ENCODE peak calls at places on chromosomes 6 and 20, in eight cellular contexts. F is BE2C, T is astrocyte of the spinal cord, D is glutamatergic neuron, A is OCI-LY7, K is PC-3, U is A549, M is progenitor cell of endocrine pancreas. R is an unnamed sample.
A peak's percentile ranks its signal among the peaks of the same experiment; 100 is the strongest.

GRCh38 chr20:3239026-3239866 is at the start of gene SLC4A11:
- DNase-seq in M (no peak), U (peak; percentile 83), K (peak; percentile 72), T (peak; percentile 59), D (peak; percentile 66), F (peak; percentile 38), A (peak; percentile 68), R (peak; percentile 16)

GRCh38 chr6:25041676-25042598 is 106.2 kb upstream of the RIPOR2 start:
- DNase-seq in U (no peak), A (peak; percentile 70), M (no peak), T (no peak), K (no peak), D (peak; percentile 33), F (no peak), R (no peak)

GRCh38 chr6:30100585-30101422 is 12.1 kb downstream of the TRIM31 start:
- DNase-seq in T (no peak), D (no peak), F (no peak), M (no peak), K (peak; percentile 75), A (no peak), U (no peak), R (no peak)

GRCh38 chr6:130018292-130018829 is at the start of gene L3MBTL3:
- DNase-seq in T (peak; percentile 88), U (peak; percentile 52), F (peak; percentile 87), K (peak; percentile 74), M (peak; percentile 80), A (peak; percentile 76), D (peak; percentile 94), R (peak; percentile 49)

GRCh38 chr6:33521790-33522091 is 58.3 kb downstream of the BAK1 start:
- DNase-seq in F (no peak), M (no peak), K (no peak), D (no peak), A (no peak), U (no peak), T (no peak), R (no peak)

GRCh38 chr20:53647286-53647821 is 53.7 kb upstream of the ZNF217 start:
- DNase-seq in A (no peak), F (no peak), T (no peak), D (no peak), K (no peak), U (no peak), M (no peak), R (no peak)

GRCh38 chr6:53615633-53616449 is 49.7 kb downstream of the KLHL31 start:
- DNase-seq in A (no peak), F (no peak), M (no peak), K (peak; percentile 99), D (no peak), T (peak; percentile 76), U (peak; percentile 80), R (peak; percentile 12)

GRCh38 chr20:62805711-62806382 is 1.2 kb downstream of the OGFR start:
- DNase-seq in K (no peak), M (no peak), D (peak; percentile 73), U (no peak), F (no peak), A (no peak), T (no peak), R (no peak)

GRCh38 chr6:141667580-141668309 is 465.0 kb upstream of the GJE1 start:
- DNase-seq in A (no peak), T (peak; percentile 24), K (no peak), U (no peak), D (no peak), M (no peak), F (no peak), R (no peak)

GRCh38 chr20:19974621-19975435 is 42.3 kb upstream of the NAA20 start:
- DNase-seq in D (no peak), T (peak; percentile 96), M (no peak), A (no peak), U (peak; percentile 89), F (peak; percentile 71), K (peak; percentile 87), R (peak; percentile 94)

GRCh38 chr6:122079906-122080305 is 319.5 kb upstream of the HSF2 start:
- DNase-seq in T (peak; percentile 10), D (no peak), A (no peak), U (no peak), F (no peak), M (no peak), K (no peak), R (no peak)

GRCh38 chr20:34262488-34263288 is 21.5 kb downstream of the ASIP start:
- DNase-seq in F (no peak), D (no peak), K (no peak), T (peak; percentile 38), U (no peak), M (no peak), A (no peak), R (no peak)

GRCh38 chr6:144215402-144215931 is 65.2 kb downstream of the STX11 start:
- DNase-seq in U (peak; percentile 18), A (peak; percentile 33), D (no peak), K (peak; percentile 13), M (no peak), T (no peak), F (peak; percentile 34), R (no peak)

GRCh38 chr20:62955519-62956386 is 3.2 kb downstream of the SLC17A9 start:
- DNase-seq in D (no peak), U (no peak), M (no peak), A (no peak), F (no peak), K (no peak), T (no peak), R (no peak)

DNA sequence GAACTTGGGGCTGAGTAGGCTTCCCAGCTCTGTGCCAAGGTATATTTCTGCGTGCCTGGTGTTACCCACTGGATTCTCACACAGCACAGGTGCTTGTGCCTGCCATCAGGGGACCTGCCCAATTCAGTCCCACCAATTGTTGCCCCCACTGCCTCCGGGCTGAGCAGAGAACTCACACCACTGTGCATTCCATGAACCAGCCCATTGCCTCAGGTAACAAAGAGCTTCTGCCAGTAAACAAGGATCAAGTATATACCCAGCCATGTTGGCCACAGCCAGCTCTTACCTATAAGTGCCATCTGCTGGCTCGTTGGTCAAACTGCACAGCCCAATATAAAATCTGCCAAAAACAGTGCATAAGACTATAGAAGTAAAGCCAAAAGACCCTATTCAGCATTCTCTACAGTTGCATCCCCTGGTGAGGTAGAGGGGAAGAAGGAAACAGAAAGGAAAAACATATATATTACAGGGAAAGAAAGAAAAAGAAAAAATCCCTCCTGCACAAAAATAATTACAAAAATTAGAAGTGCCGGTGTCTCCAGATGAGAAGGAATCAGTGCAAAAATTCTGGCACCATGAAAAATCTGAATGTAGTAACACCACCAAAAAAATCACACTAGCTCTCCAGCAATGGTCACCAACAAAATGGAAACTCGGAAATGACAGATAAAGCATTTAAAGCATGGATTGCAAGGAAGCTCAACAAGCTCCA is 241.4 kb downstream of the IBTK start:
- DNase-seq in K (peak; percentile 64), U (no peak), A (peak; percentile 24), T (peak; percentile 62), M (no peak), F (peak; percentile 37), D (no peak), R (no peak)
- TF ChIP-seq CTCF in K (peak; percentile 81), U (peak; percentile 32), A (peak; percentile 74), T (peak; percentile 70), M (peak; percentile 44), F (peak; percentile 73), D (peak; percentile 28), R (peak; percentile 64)

GRCh38 chr6:9848094-9848493 is 566.8 kb downstream of the TFAP2A start:
- DNase-seq in K (peak; percentile 85), M (no peak), F (no peak), D (no peak), U (no peak), A (no peak), T (no peak), R (no peak)

DNA sequence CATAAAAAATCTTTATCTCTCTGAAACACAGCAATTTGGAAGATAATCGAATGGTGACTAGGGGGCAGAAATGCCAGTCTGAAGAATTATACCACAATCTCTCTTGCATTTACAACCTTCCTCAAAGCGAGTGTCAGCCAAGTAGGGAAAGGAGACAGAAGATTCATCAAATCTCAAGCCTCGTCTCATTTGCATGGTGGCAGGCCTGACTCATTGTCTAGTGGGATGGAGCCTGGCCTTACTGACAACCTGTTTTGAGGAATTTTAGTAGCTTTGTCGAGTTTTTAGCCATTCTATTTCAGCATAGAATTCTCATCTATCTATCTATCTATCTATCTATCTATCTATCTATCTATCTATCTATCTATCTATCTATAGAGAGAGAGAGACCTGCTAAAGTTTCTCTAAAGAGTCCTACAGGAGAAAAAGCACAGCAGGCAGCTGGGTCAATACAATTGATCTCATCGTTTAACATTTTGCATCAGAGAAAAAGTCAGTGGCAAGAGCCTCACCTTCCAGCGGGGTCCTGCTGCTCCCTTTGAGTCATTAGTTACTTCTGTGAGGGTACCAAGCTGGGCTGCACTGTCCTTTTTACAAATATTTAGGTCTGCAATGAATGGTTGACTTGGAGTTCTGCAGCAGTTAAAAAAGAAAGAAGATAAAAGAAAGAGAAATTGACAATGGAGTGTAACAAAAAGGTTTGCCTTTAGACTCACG is 572.7 kb downstream of the TFAP2A start:
- DNase-seq in T (no peak), U (no peak), A (no peak), D (no peak), K (no peak), M (no peak), F (no peak), R (no peak)
- TF ChIP-seq CTCF in T (no peak), U (no peak), A (no peak), D (no peak), K (no peak), M (no peak), F (no peak), R (no peak)

GRCh38 chr6:28531479-28532128 is 5.9 kb downstream of the GPX5 start:
- DNase-seq in D (no peak), K (peak; percentile 14), F (no peak), A (no peak), U (no peak), T (no peak), M (no peak), R (no peak)
- TF ChIP-seq CTCF in D (no peak), K (peak; percentile 32), F (peak; percentile 33), A (peak; percentile 40), U (peak; percentile 6), T (no peak), M (no peak), R (no peak)

GRCh38 chr6:84280639-84281038 is 53.2 kb upstream of the CEP162 start:
- DNase-seq in D (no peak), K (no peak), F (no peak), M (no peak), U (no peak), A (no peak), T (no peak), R (no peak)

GRCh38 chr6:84280030-84280429 is 52.6 kb upstream of the CEP162 start:
- DNase-seq in F (no peak), A (no peak), U (no peak), D (no peak), T (no peak), K (peak; percentile 15), M (no peak), R (no peak)

GRCh38 chr6:84282566-84282965 is 55.1 kb upstream of the CEP162 start:
- DNase-seq in T (peak; percentile 74), F (no peak), U (no peak), M (no peak), K (peak; percentile 9), D (no peak), A (no peak), R (no peak)

DNA sequence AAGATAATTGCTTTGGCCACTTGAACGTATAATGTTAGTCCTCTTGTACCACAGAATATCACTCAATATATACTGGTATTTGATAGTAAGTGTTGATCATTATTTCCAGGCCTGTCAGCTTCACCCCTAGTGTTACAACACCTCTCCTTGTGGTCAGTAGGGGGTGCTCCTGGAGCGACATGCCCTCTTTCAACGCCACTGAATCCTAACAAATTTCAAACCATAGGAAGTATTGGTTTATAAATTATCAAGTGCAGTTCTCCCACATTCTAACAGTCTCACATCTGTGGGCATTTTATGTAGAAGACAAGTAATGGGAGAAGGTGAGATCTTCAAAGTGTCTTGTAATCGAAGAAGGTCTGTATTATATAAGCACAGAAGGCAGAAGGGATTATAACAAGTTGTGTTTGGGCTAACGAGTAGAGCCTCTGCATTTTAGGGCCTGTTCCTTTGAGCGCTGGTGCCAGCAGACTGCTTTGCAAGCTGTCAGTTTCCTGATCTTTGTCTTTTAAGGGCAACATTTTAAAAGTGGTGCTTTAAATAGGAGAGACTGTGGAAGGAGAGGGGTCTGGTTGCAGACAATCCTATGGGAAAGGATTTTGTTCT is 57.1 kb upstream of the CEP162 start:
- DNase-seq in D (peak; percentile 32), A (no peak), K (peak; percentile 35), T (no peak), F (peak; percentile 21), U (no peak), M (no peak), R (no peak)
- TF ChIP-seq CTCF in D (peak; percentile 71), A (peak; percentile 73), K (peak; percentile 66), T (peak; percentile 38), F (peak; percentile 75), U (peak; percentile 36), M (peak; percentile 66), R (peak; percentile 20)